ENCODE peak calls at places on chromosomes 2 and 18, in four cellular contexts. K, P, X and G are unnamed samples.

GRCh38 chr2:217714268-217714643 is 288.5 kb downstream of the TNS1 start:
- DNase-seq in X (no peak), P (peak), K (peak), G (peak)

GRCh38 chr2:241193276-241193675 is 4.8 kb downstream of the ANO7 start:
- DNase-seq in K (no peak), X (no peak), P (no peak), G (no peak)

GRCh38 chr2:85790499-85790898 is 36.7 kb downstream of the ATOH8 start:
- DNase-seq in X (no peak), P (no peak), K (no peak), G (no peak)

GRCh38 chr2:137208361-137208973 is 443.1 kb downstream of the THSD7B start:
- DNase-seq in K (no peak), X (no peak), P (no peak), G (peak)

GRCh38 chr2:131038258-131039100 is 54.8 kb downstream of the FAM168B start:
- DNase-seq in X (no peak), P (no peak), K (no peak), G (peak)

GRCh38 chr2:100921685-100922161 is 80.4 kb upstream of the RPL31 start:
- DNase-seq in P (no peak), X (no peak), K (no peak), G (no peak)

GRCh38 chr2:138485019-138485418 is 16.6 kb upstream of the SPOPL start:
- DNase-seq in X (no peak), P (no peak), K (no peak), G (no peak)

GRCh38 chr2:132991464-132992045 is 321.6 kb upstream of the LYPD1 start:
- DNase-seq in X (no peak), K (no peak), P (no peak), G (no peak)

GRCh38 chr2:112958428-112959108 is 19.2 kb upstream of the IL36G start:
- DNase-seq in K (no peak), P (peak), X (peak), G (peak)

GRCh38 chr2:178397002-178397605 is 53.9 kb downstream of the PRKRA start:
- DNase-seq in K (no peak), X (peak), P (peak), G (peak)

GRCh38 chr2:2083113-2083757 is 247.8 kb downstream of the MYT1L start:
- DNase-seq in P (no peak), K (no peak), X (no peak), G (no peak)

GRCh38 chr2:27023740-27024139 is 9.0 kb upstream of the TMEM214 start:
- DNase-seq in P (no peak), X (no peak), K (no peak), G (no peak)

GRCh38 chr2:96353032-96353561 is 17.5 kb downstream of the NCAPH start:
- DNase-seq in P (no peak), K (no peak), X (no peak), G (peak)

GRCh38 chr2:167438206-167438605 is 549.9 kb downstream of the XIRP2 start:
- DNase-seq in X (no peak), P (no peak), K (no peak), G (no peak)

GRCh38 chr2:23513881-23514793 is 129.2 kb downstream of the KLHL29 start:
- DNase-seq in X (no peak), K (no peak), P (no peak), G (no peak)

GRCh38 chr2:72270556-72271275 is 123.1 kb upstream of the CYP26B1 start:
- DNase-seq in P (no peak), K (no peak), X (no peak), G (no peak)

GRCh38 chr2:214630402-214631035 is 179.0 kb downstream of the BARD1 start:
- DNase-seq in K (no peak), X (no peak), P (no peak), G (no peak)

GRCh38 chr18:49486959-49487710 is at the start of gene C18orf32:
- DNase-seq in K (peak), P (peak), X (peak), G (peak)
- TF ChIP-seq POLR2A in K (peak), P (peak), X (peak), G (peak)

DNA sequence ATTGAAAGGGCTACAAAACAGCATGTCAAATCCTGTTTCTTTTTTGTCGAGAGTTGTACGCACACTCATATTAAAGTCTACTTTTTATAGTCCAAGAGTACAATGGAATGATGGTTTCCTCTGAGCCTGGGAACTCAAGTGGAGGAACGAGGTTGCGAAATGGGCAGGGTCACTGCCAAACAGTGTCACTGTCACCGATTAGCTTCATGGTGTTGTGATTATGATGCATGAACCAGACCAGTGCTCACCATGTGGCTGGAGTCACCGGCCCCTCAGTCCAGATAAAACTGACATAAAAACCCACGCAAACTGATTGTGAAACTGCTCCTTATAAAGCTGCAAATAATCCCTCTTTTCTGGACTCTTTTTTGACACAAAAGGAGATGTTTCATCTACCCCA is 122.0 kb downstream of the COPS8 start:
- DNase-seq in P (peak), K (peak), X (no peak), G (peak)
- H3K4me3 ChIP-seq in P (no peak), K (no peak), X (no peak), G (no peak)

GRCh38 chr2:159897720-159898119 is 99.7 kb upstream of the CD302 start:
- DNase-seq in X (no peak), K (no peak), P (no peak), G (no peak)

GRCh38 chr2:159893439-159893838 is 95.4 kb upstream of the CD302 start:
- DNase-seq in X (no peak), K (no peak), P (no peak), G (no peak)

GRCh38 chr2:159897081-159897480 is 99.1 kb upstream of the CD302 start:
- DNase-seq in P (no peak), X (no peak), K (no peak), G (no peak)

GRCh38 chr2:159894145-159894838 is 96.3 kb upstream of the CD302 start:
- DNase-seq in X (no peak), P (no peak), K (no peak), G (no peak)

GRCh38 chr2:159895258-159896209 is 97.5 kb upstream of the CD302 start:
- DNase-seq in K (no peak), X (no peak), P (no peak), G (no peak)
- TF ChIP-seq POLR2A in K (no peak), X (no peak), P (no peak), G (no peak)

GRCh38 chr18:50377061-50377798 is 2.4 kb downstream of the SKA1 start:
- DNase-seq in P (no peak), X (no peak), K (no peak), G (no peak)

GRCh38 chr18:50373531-50373930 is 1.3 kb upstream of the SKA1 start:
- DNase-seq in K (peak), X (no peak), P (no peak), G (no peak)

GRCh38 chr18:50374753-50375391 is at the start of gene SKA1:
- DNase-seq in X (peak), K (peak), P (peak), G (peak)

GRCh38 chr18:50372743-50373142 is 2.1 kb upstream of the SKA1 start:
- DNase-seq in X (no peak), P (no peak), K (no peak), G (no peak)

DNA sequence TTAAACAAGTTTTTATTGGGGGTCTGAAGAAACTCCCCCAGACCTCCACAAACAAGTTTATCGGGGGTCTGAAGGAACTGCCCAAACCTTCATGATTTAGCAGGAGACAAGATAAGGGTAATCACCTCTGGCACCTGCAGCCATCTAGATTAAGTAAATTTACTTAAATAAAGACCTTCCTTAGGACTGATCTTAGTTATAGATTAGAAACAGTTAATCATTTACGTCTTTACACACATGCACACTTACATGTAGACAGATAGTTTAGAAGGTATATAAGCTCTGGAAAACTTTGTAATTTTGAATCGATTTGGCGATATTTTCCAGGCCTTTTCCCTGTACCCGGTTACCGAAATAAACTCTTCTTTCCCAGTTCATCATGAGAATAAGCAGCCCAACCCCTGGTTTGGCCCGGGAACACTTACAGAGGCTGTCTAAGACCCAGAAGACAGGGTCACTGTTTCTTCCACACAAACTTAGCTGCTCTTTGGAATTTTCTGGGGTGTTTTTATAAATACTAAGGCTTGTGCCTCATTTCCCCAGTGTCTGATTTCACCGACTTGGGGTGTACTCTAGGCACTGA is 585 bp upstream of the SKA1 start:
- DNase-seq in X (no peak), K (no peak), P (no peak), G (no peak)
- H3K4me3 ChIP-seq in X (peak), K (peak), P (peak), G (peak)

DNA sequence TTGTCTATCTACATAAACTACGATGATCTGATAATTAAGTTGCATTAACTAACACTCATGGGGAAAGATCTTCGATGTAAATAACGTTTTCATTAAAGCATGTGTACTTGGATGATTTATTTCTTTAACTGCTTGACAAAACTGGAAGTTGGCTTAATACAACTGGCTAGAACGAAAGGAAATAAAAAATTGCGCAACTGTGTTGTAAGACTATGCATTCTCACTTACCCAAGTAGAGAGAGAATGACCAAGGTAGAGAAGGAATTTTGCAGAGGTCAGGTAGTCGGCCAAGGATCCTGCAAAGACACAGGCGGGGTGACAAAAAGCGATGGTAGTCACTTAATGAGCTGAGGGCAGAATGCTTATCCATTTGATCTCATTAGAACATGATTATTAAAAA is 1.0 kb downstream of the SLC40A1 start:
- DNase-seq in X (no peak), P (no peak), K (no peak), G (no peak)
- TF ChIP-seq POLR2A in X (no peak), P (no peak), K (no peak), G (no peak)